ENCODE peak calls at places on chromosomes 5 and 9, in six cellular contexts. Z is gastrocnemius medialis, T is OCI-LY7, P is psoas muscle, D is MM.1S, S is breast epithelium. I is an unnamed sample. For H3K9me3, the result is how much of the 10 kb centered on the place peaks cover.

GRCh38 chr5:121152411-121152810 is 688.3 kb downstream of the PRR16 start:
- DNase-seq in Z (no peak), T (no peak), P (no peak), D (peak), S (no peak), I (no peak)

GRCh38 chr5:17221843-17222614 is 4.6 kb downstream of the BASP1 start:
- DNase-seq in Z (no peak), T (no peak), P (no peak), D (peak), S (no peak), I (no peak)

GRCh38 chr5:120139039-120139438 is 325.1 kb upstream of the PRR16 start:
- DNase-seq in Z (no peak), T (no peak), P (no peak), D (no peak), S (no peak), I (no peak)

GRCh38 chr9:128689820-128690683 is 1.0 kb downstream of the SET start:
- DNase-seq in Z (no peak), T (peak), P (no peak), D (no peak), S (no peak), I (no peak)

GRCh38 chr9:6068983-6069382 is 53.6 kb upstream of the RANBP6 start:
- DNase-seq in Z (no peak), T (no peak), P (no peak), D (peak), S (no peak), I (no peak)

GRCh38 chr9:103714992-103715391 is 379.1 kb upstream of the SMC2 start:
- DNase-seq in Z (no peak), T (no peak), P (no peak), D (no peak), S (no peak), I (no peak)

GRCh38 chr9:130846487-130847305 is 11.6 kb downstream of the ABL1 start:
- DNase-seq in Z (no peak), T (no peak), P (peak), D (no peak), S (no peak), I (no peak)

GRCh38 chr5:159459951-159460538 is 129.8 kb upstream of the IL12B start:
- DNase-seq in Z (no peak), T (no peak), P (no peak), D (no peak), S (no peak), I (no peak)

GRCh38 chr5:31758803-31759425 is 120.0 kb downstream of the PDZD2 start:
- DNase-seq in Z (no peak), T (no peak), P (no peak), D (no peak), S (no peak), I (no peak)

GRCh38 chr5:173180331-173180730 is 36.0 kb downstream of the BNIP1 start:
- DNase-seq in Z (no peak), T (no peak), P (no peak), D (no peak), S (no peak), I (no peak)

DNA sequence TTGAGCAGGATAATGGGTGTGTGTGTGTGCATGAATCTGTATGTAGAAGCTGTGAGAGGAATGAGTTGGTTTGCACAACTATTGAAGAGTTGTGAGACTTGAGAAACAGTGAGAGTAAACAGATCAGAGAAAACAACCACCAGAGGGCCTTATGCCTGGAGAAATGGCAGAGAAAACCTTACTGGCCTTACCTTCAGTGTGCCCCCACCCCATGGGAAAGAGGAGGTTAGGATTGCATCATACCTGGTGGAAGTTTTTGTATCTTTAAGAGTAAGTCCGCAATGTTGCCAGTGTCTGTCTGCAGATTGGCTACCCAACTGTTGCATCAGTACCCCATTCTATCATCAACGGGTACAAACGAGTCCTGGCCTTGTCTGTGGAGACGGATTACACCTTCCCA is 1909.4 kb upstream of the WWC1 start:
- DNase-seq in Z (no peak), T (no peak), P (no peak), D (no peak), S (no peak), I (no peak)
- TF ChIP-seq CTCF in Z (no peak), T (no peak), P (no peak), D (no peak), S (no peak), I (no peak)

GRCh38 chr5:157959355-157959754 is 100.4 kb upstream of the CLINT1 start:
- DNase-seq in Z (no peak), T (no peak), P (no peak), D (no peak), S (no peak), I (no peak)
- H3K9me3 ChIP-seq in Z (under half), T (under half), P (under half), D (under half), S (under half), I (under half)

GRCh38 chr9:38362912-38363588 is 29.5 kb upstream of the ALDH1B1 start:
- DNase-seq in Z (no peak), T (peak), P (peak), D (peak), S (no peak), I (no peak)
- TF ChIP-seq CTCF in Z (no peak), T (peak), P (peak), D (peak), S (peak), I (peak)

GRCh38 chr5:141269195-141269594 is 24.0 kb downstream of the PCDHB15 start:
- DNase-seq in Z (no peak), T (no peak), P (no peak), D (no peak), S (no peak), I (no peak)
- H3K9me3 ChIP-seq in Z (under half), T (under half), P (half or more), D (under half), S (half or more), I (half or more)

I was measured in ascending aorta.